ENCODE peak calls at places on chromosomes 1 and 21, in five cellular contexts. One of them, this sample, is unnamed.

GRCh38 chr21:42424848-42425602 is 21.3 kb downstream of the UBASH3A start:
- DNase-seq in trophoblast cell: no peak
- DNase-seq in IMR-90: no peak
- DNase-seq in H9: no peak
- DNase-seq in neuronal stem cell: no peak
- DNase-seq in this sample: no peak

GRCh38 chr21:23853796-23854379 is 1753.4 kb downstream of the MRPL39 start:
- DNase-seq in trophoblast cell: no peak
- DNase-seq in IMR-90: peak; percentile 31
- DNase-seq in neuronal stem cell: peak; percentile 6
- DNase-seq in H9: no peak
- DNase-seq in this sample: no peak

GRCh38 chr1:7616076-7616833 is 154.8 kb upstream of the VAMP3 start:
- DNase-seq in IMR-90: peak; percentile 46
- DNase-seq in trophoblast cell: peak; percentile 7
- DNase-seq in neuronal stem cell: peak; percentile 43
- DNase-seq in H9: peak; percentile 69
- DNase-seq in this sample: peak; percentile 60

GRCh38 chr1:63343922-63344321 is 21.6 kb downstream of the FOXD3 start:
- DNase-seq in trophoblast cell: no peak
- DNase-seq in H9: peak; percentile 42
- DNase-seq in IMR-90: no peak
- DNase-seq in neuronal stem cell: peak; percentile 14
- DNase-seq in this sample: no peak

GRCh38 chr21:31220567-31220966 is 123.5 kb downstream of the TIAM1 start:
- DNase-seq in neuronal stem cell: peak; percentile 38
- DNase-seq in IMR-90: peak; percentile 24
- DNase-seq in H9: no peak
- DNase-seq in trophoblast cell: no peak
- DNase-seq in this sample: peak; percentile 20

GRCh38 chr1:43499882-43500281 is 30.8 kb upstream of the PTPRF start:
- DNase-seq in IMR-90: no peak
- DNase-seq in H9: no peak
- DNase-seq in trophoblast cell: no peak
- DNase-seq in neuronal stem cell: no peak
- DNase-seq in this sample: peak; percentile 21

GRCh38 chr21:37446552-37446951 is 80.0 kb downstream of the DYRK1A start:
- DNase-seq in trophoblast cell: no peak
- DNase-seq in IMR-90: no peak
- DNase-seq in H9: no peak
- DNase-seq in neuronal stem cell: no peak
- DNase-seq in this sample: no peak

GRCh38 chr1:2266301-2266967 is 38.3 kb downstream of the SKI start:
- DNase-seq in neuronal stem cell: no peak
- DNase-seq in H9: no peak
- DNase-seq in trophoblast cell: no peak
- DNase-seq in IMR-90: no peak
- DNase-seq in this sample: no peak

GRCh38 chr1:246971322-246971721 is 36.5 kb downstream of the ZNF695 start:
- DNase-seq in IMR-90: peak; percentile 13
- DNase-seq in H9: peak; percentile 73
- DNase-seq in trophoblast cell: peak; percentile 57
- DNase-seq in neuronal stem cell: no peak
- DNase-seq in this sample: peak; percentile 23

GRCh38 chr1:235054961-235055360 is 73.7 kb downstream of the TOMM20 start:
- DNase-seq in neuronal stem cell: no peak
- DNase-seq in trophoblast cell: peak; percentile 93
- DNase-seq in H9: no peak
- DNase-seq in IMR-90: no peak
- DNase-seq in this sample: no peak

GRCh38 chr1:11680270-11681070 is 478 bp downstream of the MAD2L2 start:
- DNase-seq in H9: no peak
- DNase-seq in trophoblast cell: no peak
- DNase-seq in neuronal stem cell: no peak
- DNase-seq in IMR-90: peak; percentile 22
- DNase-seq in this sample: peak; percentile 60

DNA sequence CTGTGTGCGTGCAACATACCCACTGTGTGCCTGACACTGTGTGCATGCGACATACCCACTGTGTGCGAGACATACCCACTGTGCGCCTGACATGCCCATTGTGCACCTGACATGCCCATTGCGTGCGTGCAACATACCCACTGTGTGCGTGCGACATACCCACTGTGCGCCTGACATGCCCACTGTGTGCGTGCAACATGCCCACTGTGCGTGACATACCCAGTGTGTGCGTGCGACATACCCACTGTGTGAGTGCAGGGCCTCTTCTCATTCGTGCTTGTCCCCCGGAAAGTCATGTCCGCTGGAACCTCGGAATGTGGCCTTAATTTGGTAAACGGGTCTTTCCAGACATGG is 2.2 kb upstream of the RRP1 start:
- DNase-seq in neuronal stem cell: no peak
- DNase-seq in IMR-90: no peak
- DNase-seq in trophoblast cell: no peak
- DNase-seq in H9: no peak
- DNase-seq in this sample: no peak
- H4K91ac ChIP-seq in neuronal stem cell: peak overlapping the region; percentile 73
- H4K91ac ChIP-seq in IMR-90: no peak overlapping the region
- H4K91ac ChIP-seq in trophoblast cell: no peak overlapping the region
- H4K91ac ChIP-seq in H9: no peak overlapping the region
- H4K91ac ChIP-seq in this sample: peak overlapping the region; percentile 65

GRCh38 chr1:45925728-45926287 is 122.4 kb downstream of the MAST2 start:
- DNase-seq in IMR-90: no peak
- DNase-seq in trophoblast cell: no peak
- DNase-seq in neuronal stem cell: no peak
- DNase-seq in H9: no peak
- DNase-seq in this sample: no peak

GRCh38 chr1:45929257-45929687 is 125.9 kb downstream of the MAST2 start:
- DNase-seq in IMR-90: peak; percentile 96
- DNase-seq in trophoblast cell: peak; percentile 56
- DNase-seq in H9: peak; percentile 61
- DNase-seq in neuronal stem cell: no peak
- DNase-seq in this sample: peak; percentile 79

GRCh38 chr1:45926302-45926701 is 122.9 kb downstream of the MAST2 start:
- DNase-seq in H9: no peak
- DNase-seq in IMR-90: no peak
- DNase-seq in trophoblast cell: no peak
- DNase-seq in neuronal stem cell: no peak
- DNase-seq in this sample: no peak

GRCh38 chr1:45930258-45931150 is 127.1 kb downstream of the MAST2 start:
- DNase-seq in IMR-90: no peak
- DNase-seq in H9: no peak
- DNase-seq in neuronal stem cell: no peak
- DNase-seq in trophoblast cell: no peak
- DNase-seq in this sample: no peak

DNA sequence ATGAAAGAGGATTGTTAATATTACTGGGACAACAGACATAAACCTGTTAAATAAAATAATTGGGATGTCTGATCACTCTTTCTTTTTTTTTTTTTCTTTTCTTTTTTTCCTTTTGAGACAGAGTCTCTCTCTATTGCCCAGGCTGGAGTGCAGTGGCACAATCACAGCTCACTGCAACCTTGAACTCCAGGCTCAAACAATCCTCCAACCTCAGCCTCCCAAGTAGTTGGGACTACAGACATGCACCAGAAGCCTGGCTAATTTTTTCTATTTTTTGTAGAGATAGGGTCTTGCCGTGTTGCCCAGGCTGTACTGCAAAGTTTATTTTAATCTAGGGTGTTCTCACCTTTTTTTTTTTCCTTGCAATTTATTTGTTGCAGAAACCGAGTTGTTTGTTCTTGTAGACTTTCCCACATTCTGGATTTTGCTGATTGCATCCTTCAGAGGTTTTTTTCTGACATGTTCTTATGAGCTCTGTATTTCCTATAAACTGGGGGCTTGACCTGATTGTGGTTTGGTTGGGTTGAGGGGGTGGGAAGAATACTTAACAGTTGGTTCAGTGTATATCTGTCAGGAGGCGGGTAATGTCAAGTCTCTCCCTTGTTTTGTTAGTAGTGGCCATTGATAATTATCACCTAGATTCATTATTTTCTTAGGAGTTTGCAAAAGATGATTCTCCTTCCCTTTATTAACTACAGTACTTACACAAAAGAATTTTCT is 125.2 kb downstream of the MAST2 start:
- DNase-seq in IMR-90: peak; percentile 27
- DNase-seq in neuronal stem cell: no peak
- DNase-seq in H9: no peak
- DNase-seq in trophoblast cell: no peak
- DNase-seq in this sample: peak; percentile 33
- H2AFZ ChIP-seq in IMR-90: no peak overlapping the region
- H2AFZ ChIP-seq in neuronal stem cell: no peak overlapping the region
- H2AFZ ChIP-seq in H9: no peak overlapping the region
- H2AFZ ChIP-seq in trophoblast cell: no peak overlapping the region
- H2AFZ ChIP-seq in this sample: no peak overlapping the region

DNA sequence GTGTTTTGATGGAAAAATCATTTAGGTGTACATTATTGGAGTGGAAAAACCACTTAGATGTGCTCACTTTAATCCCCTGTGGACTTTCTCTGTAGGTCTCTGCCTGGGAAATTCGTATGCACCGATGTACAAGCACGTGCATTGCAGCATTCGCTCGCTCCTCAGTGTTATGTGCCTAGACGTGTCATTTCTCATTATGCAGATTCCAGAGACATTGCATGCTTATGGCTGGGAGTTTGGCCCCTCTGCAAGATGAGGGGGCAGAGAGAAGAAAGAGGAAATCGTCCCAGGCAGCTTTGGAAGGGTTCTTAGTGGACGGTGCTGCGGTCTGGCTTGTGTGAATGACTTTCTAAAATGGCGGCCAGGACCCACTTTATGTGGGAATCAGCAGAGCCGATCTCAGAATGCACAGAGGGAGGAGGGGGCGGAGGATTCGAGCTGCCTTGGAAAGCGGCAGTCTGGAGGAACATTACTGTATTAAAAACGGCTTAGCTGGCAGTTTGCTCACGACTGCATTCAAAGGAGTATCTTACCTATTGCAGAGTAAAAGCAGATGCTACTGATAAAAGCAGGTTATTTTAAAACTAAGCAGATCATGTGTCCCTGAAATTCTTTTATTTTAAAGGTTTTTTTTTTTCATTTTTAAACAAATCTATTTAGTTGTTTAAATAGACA is 2.4 kb downstream of the SPEN start:
- DNase-seq in IMR-90: peak; percentile 60
- DNase-seq in trophoblast cell: peak; percentile 73
- DNase-seq in H9: peak; percentile 69
- DNase-seq in neuronal stem cell: peak; percentile 69
- DNase-seq in this sample: peak; percentile 86
- H4K91ac ChIP-seq in IMR-90: peak overlapping the region; percentile 67
- H4K91ac ChIP-seq in trophoblast cell: peak overlapping the region; percentile 86
- H4K91ac ChIP-seq in H9: peak overlapping the region; percentile 8
- H4K91ac ChIP-seq in neuronal stem cell: no peak overlapping the region
- H4K91ac ChIP-seq in this sample: peak overlapping the region; percentile 18

GRCh38 chr1:81010156-81010555 is 790.6 kb upstream of the ADGRL2 start:
- DNase-seq in IMR-90: no peak
- DNase-seq in trophoblast cell: no peak
- DNase-seq in neuronal stem cell: no peak
- DNase-seq in H9: no peak
- DNase-seq in this sample: no peak
- H2AFZ ChIP-seq in IMR-90: no peak overlapping the region
- H2AFZ ChIP-seq in trophoblast cell: no peak overlapping the region
- H2AFZ ChIP-seq in neuronal stem cell: no peak overlapping the region
- H2AFZ ChIP-seq in H9: no peak overlapping the region
- H2AFZ ChIP-seq in this sample: no peak overlapping the region

GRCh38 chr1:202063093-202063492 is 52.7 kb downstream of the ELF3 start:
- DNase-seq in H9: peak; percentile 42
- DNase-seq in neuronal stem cell: peak; percentile 43
- DNase-seq in IMR-90: peak; percentile 39
- DNase-seq in trophoblast cell: no peak
- DNase-seq in this sample: peak; percentile 87
- H4K91ac ChIP-seq in H9: no peak overlapping the region
- H4K91ac ChIP-seq in neuronal stem cell: no peak overlapping the region
- H4K91ac ChIP-seq in IMR-90: no peak overlapping the region
- H4K91ac ChIP-seq in trophoblast cell: no peak overlapping the region
- H4K91ac ChIP-seq in this sample: no peak overlapping the region

GRCh38 chr1:79006564-79006963 is at the start of gene ADGRL4:
- DNase-seq in neuronal stem cell: peak; percentile 41
- DNase-seq in H9: peak; percentile 68
- DNase-seq in trophoblast cell: no peak
- DNase-seq in IMR-90: peak; percentile 50
- DNase-seq in this sample: peak; percentile 64
- H2AFZ ChIP-seq in neuronal stem cell: peak within 1 kb of the TSS; percentile 72
- H2AFZ ChIP-seq in H9: peak within 1 kb of the TSS; percentile 46
- H2AFZ ChIP-seq in trophoblast cell: peak within 1 kb of the TSS; percentile 88
- H2AFZ ChIP-seq in IMR-90: peak within 1 kb of the TSS; percentile 93
- H2AFZ ChIP-seq in this sample: peak within 1 kb of the TSS; percentile 98

GRCh38 chr1:181113061-181113695 is 24.7 kb downstream of the IER5 start:
- DNase-seq in IMR-90: peak; percentile 77
- DNase-seq in neuronal stem cell: no peak
- DNase-seq in H9: no peak
- DNase-seq in trophoblast cell: peak; percentile 71
- DNase-seq in this sample: peak; percentile 73
- H4K91ac ChIP-seq in IMR-90: peak overlapping the region; percentile 95
- H4K91ac ChIP-seq in neuronal stem cell: no peak overlapping the region
- H4K91ac ChIP-seq in H9: no peak overlapping the region
- H4K91ac ChIP-seq in trophoblast cell: peak overlapping the region; percentile 48
- H4K91ac ChIP-seq in this sample: peak overlapping the region; percentile 15

DNA sequence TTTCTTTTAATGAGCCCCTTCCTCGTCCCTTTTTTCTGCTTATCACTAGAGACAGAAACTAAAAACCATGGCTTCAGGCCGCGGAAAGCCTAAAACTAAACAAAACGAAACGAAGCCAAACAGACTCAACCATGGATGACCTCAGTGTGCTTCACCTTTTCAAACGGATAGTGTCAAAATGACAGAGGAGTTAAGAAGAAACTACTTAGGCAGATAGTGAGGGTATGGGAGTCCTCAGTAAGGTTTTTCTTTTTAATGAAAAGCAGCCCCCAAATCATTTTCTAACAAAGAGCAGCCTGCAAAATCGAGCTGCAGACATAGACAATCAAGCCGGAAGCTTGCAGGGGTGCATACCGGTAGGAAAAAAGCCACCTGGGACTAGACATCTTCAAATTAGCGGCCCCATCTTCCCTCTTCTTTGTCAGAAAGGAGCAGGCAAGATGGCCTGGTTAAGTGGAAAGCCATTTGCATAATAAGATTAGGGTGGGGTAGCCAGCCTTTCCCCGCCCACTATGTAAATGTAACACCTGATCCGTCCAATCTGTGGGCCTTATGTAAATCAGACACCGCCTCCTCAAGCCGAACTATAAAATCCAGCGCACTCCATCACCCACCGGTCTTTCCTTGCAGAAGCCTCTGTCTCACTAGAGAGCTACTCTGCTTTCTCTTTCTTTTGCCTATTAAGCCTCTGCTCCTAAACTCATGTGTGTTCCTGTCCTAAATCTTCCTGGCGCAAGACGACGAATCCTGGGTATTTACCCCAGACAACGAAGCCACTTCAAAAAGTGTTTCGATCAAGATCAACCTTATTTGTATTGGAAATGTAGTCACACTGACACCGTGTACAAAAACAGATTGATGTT is 6.2 kb upstream of the ERO1B start:
- DNase-seq in trophoblast cell: no peak
- DNase-seq in H9: peak; percentile 84
- DNase-seq in neuronal stem cell: peak; percentile 49
- DNase-seq in IMR-90: no peak
- DNase-seq in this sample: peak; percentile 6
- H2AFZ ChIP-seq in trophoblast cell: no peak overlapping the region
- H2AFZ ChIP-seq in H9: no peak overlapping the region
- H2AFZ ChIP-seq in neuronal stem cell: no peak overlapping the region
- H2AFZ ChIP-seq in IMR-90: no peak overlapping the region
- H2AFZ ChIP-seq in this sample: no peak overlapping the region

This sample was measured in mesenchymal stem cell.